ENCODE peak calls at places on chromosomes 1 and 21, in seven cellular contexts. Y is naive thymus-derived CD4-positive, alpha-beta T cell; W is ovary; L is esophagus muscularis mucosa; X is PC-3; D is IMR-90; T is thoracic aorta. O is an unnamed sample. For H3K4me1, the result is how much of the 10 kb centered on the place peaks cover.

GRCh38 chr1:25664357-25664796 is 47.8 kb downstream of the MAN1C1 start:
- DNase-seq in Y (no peak), W (no peak), L (no peak), X (no peak), D (no peak), T (no peak), O (no peak)

GRCh38 chr1:3978928-3979325 is 78.9 kb upstream of the C1orf174 start:
- DNase-seq in Y (no peak), W (no peak), L (no peak), X (no peak), D (no peak), T (no peak), O (no peak)

GRCh38 chr1:28577738-28578536 is 14.1 kb upstream of the RAB42 start:
- DNase-seq in Y (no peak), W (no peak), L (no peak), X (no peak), D (no peak), T (no peak), O (no peak)

GRCh38 chr1:169308313-169309039 is 59.1 kb downstream of the NME7 start:
- DNase-seq in Y (no peak), W (no peak), L (no peak), X (peak), D (no peak), T (no peak), O (no peak)

GRCh38 chr1:38991638-38992449 is 768 bp downstream of the AKIRIN1 start:
- DNase-seq in Y (no peak), W (peak), L (no peak), X (peak), D (no peak), T (no peak), O (no peak)

GRCh38 chr1:27602510-27603319 is 1.2 kb downstream of the AHDC1 start:
- DNase-seq in Y (peak), W (peak), L (no peak), X (peak), D (peak), T (no peak), O (peak)

GRCh38 chr1:151988405-151988851 is 5.2 kb downstream of the S100A10 start:
- DNase-seq in Y (no peak), W (no peak), L (no peak), X (peak), D (peak), T (no peak), O (no peak)

GRCh38 chr1:206834711-206835110 is 30.7 kb upstream of the IL20 start:
- DNase-seq in Y (no peak), W (no peak), L (peak), X (no peak), D (no peak), T (no peak), O (no peak)

GRCh38 chr1:7317888-7318287 is 453.2 kb upstream of the VAMP3 start:
- DNase-seq in Y (no peak), W (no peak), L (peak), X (no peak), D (no peak), T (no peak), O (no peak)

GRCh38 chr21:44800103-44800502 is 1.5 kb downstream of the UBE2G2 start:
- DNase-seq in Y (no peak), W (no peak), L (no peak), X (peak), D (peak), T (no peak), O (no peak)

GRCh38 chr1:245946905-245947304 is 560.2 kb downstream of the SMYD3 start:
- DNase-seq in Y (no peak), W (no peak), L (no peak), X (no peak), D (no peak), T (no peak), O (no peak)

GRCh38 chr1:151892190-151892589 is 17.1 kb downstream of the THEM4 start:
- DNase-seq in Y (no peak), W (no peak), L (no peak), X (no peak), D (peak), T (no peak), O (no peak)

GRCh38 chr1:25640646-25641328 is 24.2 kb downstream of the MAN1C1 start:
- DNase-seq in Y (no peak), W (no peak), L (peak), X (no peak), D (no peak), T (no peak), O (no peak)

GRCh38 chr1:42944207-42944928 is 14.3 kb downstream of the SLC2A1 start:
- DNase-seq in Y (no peak), W (no peak), L (no peak), X (peak), D (no peak), T (peak), O (no peak)

GRCh38 chr1:201769966-201770365 is 59.0 kb upstream of the IPO9 start:
- DNase-seq in Y (no peak), W (no peak), L (no peak), X (no peak), D (peak), T (no peak), O (no peak)

GRCh38 chr1:204479387-204480136 is 15.0 kb downstream of the PIK3C2B start:
- DNase-seq in Y (no peak), W (no peak), L (no peak), X (peak), D (no peak), T (no peak), O (no peak)

GRCh38 chr1:206836111-206836510 is 29.3 kb upstream of the IL20 start:
- DNase-seq in Y (no peak), W (no peak), L (no peak), X (no peak), D (no peak), T (no peak), O (no peak)

GRCh38 chr1:12453400-12454343 is 164.3 kb downstream of the DHRS3 start:
- DNase-seq in Y (peak), W (no peak), L (no peak), X (no peak), D (no peak), T (no peak), O (no peak)

GRCh38 chr21:25838809-25839208 is 104.0 kb downstream of the GABPA start:
- DNase-seq in Y (no peak), W (no peak), L (no peak), X (peak), D (peak), T (no peak), O (no peak)

GRCh38 chr1:150089846-150090520 is 22.4 kb downstream of the VPS45 start:
- DNase-seq in Y (no peak), W (no peak), L (no peak), X (no peak), D (no peak), T (no peak), O (no peak)

GRCh38 chr1:248786106-248786665 is 30.6 kb upstream of the LYPD8 start:
- DNase-seq in Y (no peak), W (no peak), L (peak), X (peak), D (no peak), T (no peak), O (no peak)

GRCh38 chr1:150974580-150975478 is at the start of gene CERS2:
- DNase-seq in Y (peak), W (peak), L (no peak), X (peak), D (peak), T (no peak), O (peak)

GRCh38 chr1:29631361-29631760 is 395.0 kb downstream of the PTPRU start:
- DNase-seq in Y (no peak), W (no peak), L (peak), X (no peak), D (peak), T (no peak), O (no peak)

GRCh38 chr1:9165396-9165795 is 36.5 kb upstream of the GPR157 start:
- DNase-seq in Y (no peak), W (no peak), L (no peak), X (peak), D (no peak), T (no peak), O (no peak)

DNA sequence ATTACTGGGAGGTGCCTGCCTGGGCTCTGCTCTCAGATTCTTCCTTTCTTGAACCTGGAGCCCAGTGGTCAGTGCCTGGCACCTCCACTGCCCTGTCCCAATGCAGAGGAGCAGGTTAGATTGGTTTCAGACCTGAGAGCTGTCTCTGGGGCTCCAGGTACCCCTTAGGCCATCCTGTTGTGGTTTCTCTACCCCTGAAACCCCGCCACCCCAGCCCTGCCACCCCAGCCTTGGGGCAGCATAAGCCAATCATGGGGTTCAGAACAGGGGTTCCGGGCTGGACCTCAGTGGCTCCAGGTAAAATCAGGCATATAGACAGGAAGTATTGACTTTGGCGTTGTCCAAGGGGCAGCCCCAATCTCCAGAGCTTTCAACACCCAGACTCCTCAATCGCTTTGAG is 3.2 kb upstream of the SLC6A9 start:
- DNase-seq in Y (no peak), W (no peak), L (no peak), X (no peak), D (no peak), T (no peak), O (no peak)
- H3K4me1 ChIP-seq in Y (under half), W (under half), L (half or more), X (under half), D (under half), T (under half), O (under half)

GRCh38 chr1:65309317-65310077 is at the start of gene DNAJC6:
- DNase-seq in Y (peak), W (peak), L (peak), X (peak), D (peak), T (peak), O (peak)
- H3K4me3 ChIP-seq in Y (no peak), W (peak), L (peak), X (peak), D (peak), T (peak), O (no peak)

GRCh38 chr21:32975811-32976507 is 49.8 kb upstream of the OLIG2 start:
- DNase-seq in Y (no peak), W (no peak), L (peak), X (no peak), D (no peak), T (no peak), O (no peak)
- H3K27ac ChIP-seq in Y (no peak), W (no peak), L (no peak), X (no peak), D (no peak), T (no peak), O (no peak)

DNA sequence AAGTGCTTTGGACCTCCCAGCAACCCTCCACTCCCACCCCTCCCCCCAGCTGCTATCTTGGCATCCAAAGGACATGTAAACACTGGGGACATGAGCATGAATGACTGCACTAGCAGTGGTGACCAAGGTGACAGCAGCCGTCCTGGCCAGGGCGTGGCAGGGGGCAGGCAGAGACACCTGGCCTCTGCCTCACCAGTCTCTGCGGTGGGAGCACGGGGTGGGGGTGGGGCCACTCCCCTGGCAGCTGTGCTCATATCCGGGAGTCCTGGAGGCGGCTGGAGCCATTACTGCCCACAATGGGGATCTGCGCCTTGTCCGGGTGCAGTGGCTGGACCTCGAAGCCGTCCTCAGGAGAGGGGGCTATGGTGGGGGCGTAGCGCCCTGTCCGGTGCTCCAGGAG is 5.9 kb downstream of the CCDC24 start:
- DNase-seq in Y (no peak), W (no peak), L (no peak), X (no peak), D (no peak), T (no peak), O (no peak)
- H3K4me1 ChIP-seq in Y (under half), W (under half), L (under half), X (under half), D (under half), T (under half), O (under half)

GRCh38 chr1:228081144-228081543 is 1.4 kb upstream of the ARF1 start:
- DNase-seq in Y (no peak), W (peak), L (no peak), X (no peak), D (no peak), T (no peak), O (no peak)
- H3K4me3 ChIP-seq in Y (peak), W (peak), L (peak), X (peak), D (peak), T (peak), O (peak)

DNA sequence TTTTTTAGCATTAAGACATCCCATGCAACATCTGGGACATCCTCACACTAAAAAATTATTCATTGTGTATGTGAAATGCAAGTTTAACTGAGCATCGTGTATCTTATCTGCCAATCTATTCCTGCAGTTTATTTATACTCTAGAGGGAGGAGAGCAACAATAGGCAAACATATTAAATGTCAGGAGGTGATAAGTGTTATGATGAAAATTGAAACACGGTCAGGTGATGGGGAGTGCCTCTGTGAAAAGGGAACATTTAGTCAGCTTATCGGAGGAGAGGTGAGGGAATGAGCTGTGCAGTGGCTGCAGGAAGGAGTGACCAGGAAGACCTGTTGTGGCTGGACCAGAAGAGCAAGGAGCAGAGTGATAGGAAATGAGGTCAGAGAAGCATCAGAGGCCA is 775 bp upstream of the EFCAB14 start:
- DNase-seq in Y (no peak), W (no peak), L (no peak), X (peak), D (no peak), T (no peak), O (no peak)
- H3K27ac ChIP-seq in Y (peak), W (no peak), L (peak), X (peak), D (no peak), T (peak), O (peak)

GRCh38 chr1:93668951-93669350 is 12.7 kb downstream of the BCAR3 start:
- DNase-seq in Y (no peak), W (no peak), L (no peak), X (no peak), D (no peak), T (no peak), O (no peak)

GRCh38 chr1:93669369-93669768 is 12.3 kb downstream of the BCAR3 start:
- DNase-seq in Y (no peak), W (no peak), L (no peak), X (no peak), D (peak), T (no peak), O (no peak)

GRCh38 chr1:93668121-93668520 is 13.5 kb downstream of the BCAR3 start:
- DNase-seq in Y (no peak), W (no peak), L (no peak), X (no peak), D (no peak), T (no peak), O (no peak)

GRCh38 chr1:93666613-93667384 is 14.8 kb downstream of the BCAR3 start:
- DNase-seq in Y (no peak), W (no peak), L (no peak), X (peak), D (peak), T (no peak), O (no peak)

GRCh38 chr1:93667642-93668041 is 14.0 kb downstream of the BCAR3 start:
- DNase-seq in Y (no peak), W (no peak), L (no peak), X (no peak), D (no peak), T (no peak), O (no peak)
- H3K4me1 ChIP-seq in Y (under half), W (under half), L (half or more), X (half or more), D (half or more), T (under half), O (under half)

DNA sequence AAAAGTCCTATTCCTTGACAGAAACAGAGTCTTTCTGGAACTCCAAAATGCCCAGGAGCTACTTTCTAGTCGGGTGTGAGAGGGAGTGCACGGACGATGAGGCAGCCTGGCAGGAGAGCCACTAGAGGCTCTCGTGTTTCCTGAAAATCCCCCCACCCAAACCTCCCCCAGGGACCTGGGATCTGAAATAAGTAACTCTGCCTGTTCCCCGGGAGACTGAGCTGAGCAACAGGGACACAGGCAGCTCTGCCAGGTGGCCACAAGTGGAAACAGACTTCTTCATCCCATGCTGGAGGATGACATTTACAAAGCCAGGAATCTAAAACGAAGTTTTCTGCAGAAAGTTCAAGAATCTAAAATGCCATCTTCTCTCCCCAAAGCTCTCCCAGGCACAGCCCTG is 77.1 kb downstream of the ITPKB start:
- DNase-seq in Y (no peak), W (no peak), L (no peak), X (no peak), D (peak), T (no peak), O (no peak)
- H3K4me3 ChIP-seq in Y (no peak), W (no peak), L (no peak), X (no peak), D (no peak), T (no peak), O (peak)

GRCh38 chr1:99680258-99680657 is 34.3 kb downstream of the PALMD start:
- DNase-seq in Y (no peak), W (no peak), L (no peak), X (peak), D (peak), T (no peak), O (no peak)

GRCh38 chr1:99674665-99675064 is 28.8 kb downstream of the PALMD start:
- DNase-seq in Y (no peak), W (no peak), L (no peak), X (peak), D (peak), T (no peak), O (no peak)

GRCh38 chr1:99675994-99676393 is 30.1 kb downstream of the PALMD start:
- DNase-seq in Y (no peak), W (no peak), L (no peak), X (no peak), D (no peak), T (no peak), O (no peak)

GRCh38 chr1:99675292-99675691 is 29.4 kb downstream of the PALMD start:
- DNase-seq in Y (no peak), W (no peak), L (no peak), X (no peak), D (no peak), T (no peak), O (no peak)

DNA sequence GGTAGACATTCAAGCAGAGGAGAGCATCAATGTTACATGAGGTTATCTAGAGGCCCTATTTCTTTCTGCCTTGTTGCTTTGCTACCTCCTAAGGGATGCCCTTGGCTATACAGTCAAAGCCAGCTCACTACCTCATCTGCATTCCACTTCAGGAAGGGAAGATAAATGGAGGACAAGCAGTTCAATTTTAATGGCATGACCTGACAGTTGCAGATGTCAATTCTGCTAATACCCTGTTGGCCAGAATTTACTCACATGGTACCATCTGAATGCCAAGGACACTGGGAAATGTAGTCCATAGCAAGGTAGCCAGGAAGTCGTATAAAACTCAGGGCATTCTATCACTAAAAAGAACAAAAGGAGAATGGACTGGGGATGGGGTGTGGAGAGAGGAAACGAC is 31.5 kb downstream of the PALMD start:
- DNase-seq in Y (no peak), W (no peak), L (no peak), X (peak), D (no peak), T (no peak), O (no peak)
- H3K27ac ChIP-seq in Y (no peak), W (no peak), L (no peak), X (peak), D (no peak), T (no peak), O (no peak)

O was measured in CD8-positive, alpha-beta memory T cell.